ENCODE peak calls at places on chromosomes 2 and 18, in four cellular contexts. J is HepG2, X is K562, T is SK-N-SH. Q is an unnamed sample.

GRCh38 chr18:48036641-48037421 is 106.4 kb upstream of the SMAD2 start:
- DNase-seq in J (no peak), X (no peak), T (peak; percentile 65), Q (no peak)

GRCh38 chr2:160333324-160334027 is 133.4 kb upstream of the ITGB6 start:
- DNase-seq in J (no peak), X (no peak), T (no peak), Q (no peak)

GRCh38 chr2:30267161-30267568 is 35.8 kb downstream of the LBH start:
- DNase-seq in J (no peak), X (peak; percentile 24), T (no peak), Q (no peak)

GRCh38 chr2:7694066-7695000 is 777.1 kb downstream of the RNF144A start:
- DNase-seq in J (no peak), X (no peak), T (no peak), Q (no peak)

GRCh38 chr2:197108758-197109157 is 182.3 kb upstream of the PGAP1 start:
- DNase-seq in J (no peak), X (no peak), T (peak; percentile 36), Q (no peak)

GRCh38 chr2:201049455-201049854 is 22.0 kb downstream of the HYCC2 start:
- DNase-seq in J (no peak), X (no peak), T (no peak), Q (no peak)

GRCh38 chr2:159497857-159498256 is 118.5 kb downstream of the BAZ2B start:
- DNase-seq in J (no peak), X (no peak), T (no peak), Q (peak; percentile 13)

GRCh38 chr2:207110310-207110709 is 55.4 kb downstream of the KLF7 start:
- DNase-seq in J (no peak), X (no peak), T (no peak), Q (no peak)

GRCh38 chr18:43160509-43160908 is 45.0 kb upstream of the RIT2 start:
- DNase-seq in J (no peak), X (no peak), T (no peak), Q (no peak)

GRCh38 chr2:212441141-212441540 is 97.5 kb downstream of the ERBB4 start:
- DNase-seq in J (no peak), X (no peak), T (no peak), Q (no peak)

GRCh38 chr2:96872591-96873349 is 2.9 kb upstream of the SEMA4C start:
- DNase-seq in J (no peak), X (no peak), T (no peak), Q (no peak)

GRCh38 chr2:96869281-96869823 is 528 bp downstream of the SEMA4C start:
- DNase-seq in J (peak; percentile 48), X (no peak), T (peak; percentile 85), Q (peak; percentile 19)

GRCh38 chr2:96869824-96870630 is at the start of gene SEMA4C:
- DNase-seq in J (no peak), X (peak; percentile 83), T (peak; percentile 86), Q (no peak)

GRCh38 chr2:96868555-96869280 is 1.2 kb downstream of the SEMA4C start:
- DNase-seq in J (peak; percentile 95), X (peak; percentile 92), T (peak; percentile 97), Q (peak; percentile 54)

GRCh38 chr2:96870631-96871255 is 863 bp upstream of the SEMA4C start:
- DNase-seq in J (no peak), X (peak; percentile 38), T (no peak), Q (no peak)
- TF ChIP-seq RAD21 in J (no peak), X (no peak), T (no peak), Q (no peak)

DNA sequence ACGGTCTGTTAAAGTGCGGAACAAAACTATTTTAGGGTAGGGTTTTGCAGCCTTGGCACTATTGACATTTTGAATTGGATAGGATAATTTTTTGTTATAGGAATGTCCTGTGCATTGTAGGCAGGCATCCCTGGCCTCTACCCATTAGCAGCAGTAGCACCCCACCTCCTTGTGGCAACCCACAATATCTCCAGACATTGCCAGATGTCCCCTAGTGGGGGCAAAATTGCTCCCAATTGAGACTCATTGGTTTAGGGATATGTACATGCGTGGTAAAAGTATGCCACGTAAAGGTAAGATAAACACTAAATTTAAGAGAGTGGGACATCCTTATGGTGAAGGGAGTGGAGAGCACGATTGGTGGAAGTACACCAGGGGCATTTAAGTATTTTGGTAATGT is 4.6 kb downstream of the MIB1 start:
- DNase-seq in J (no peak), X (no peak), T (no peak), Q (no peak)
- TF ChIP-seq ELF1 in J (no peak), X (no peak), T (no peak), Q (no peak)

GRCh38 chr2:20064421-20064820 is 13.0 kb upstream of the LAPTM4A start:
- DNase-seq in J (no peak), X (no peak), T (no peak), Q (no peak)
- TF ChIP-seq RAD21 in J (no peak), X (no peak), T (no peak), Q (no peak)

GRCh38 chr2:217396165-217396564 is 536.3 kb upstream of the TNP1 start:
- DNase-seq in J (no peak), X (no peak), T (no peak), Q (no peak)

GRCh38 chr2:217398101-217398500 is 538.2 kb upstream of the TNP1 start:
- DNase-seq in J (no peak), X (no peak), T (no peak), Q (no peak)

GRCh38 chr2:217398860-217399259 is 539.0 kb upstream of the TNP1 start:
- DNase-seq in J (no peak), X (no peak), T (peak; percentile 10), Q (no peak)

GRCh38 chr2:217396586-217396985 is 536.7 kb upstream of the TNP1 start:
- DNase-seq in J (no peak), X (no peak), T (no peak), Q (no peak)

DNA sequence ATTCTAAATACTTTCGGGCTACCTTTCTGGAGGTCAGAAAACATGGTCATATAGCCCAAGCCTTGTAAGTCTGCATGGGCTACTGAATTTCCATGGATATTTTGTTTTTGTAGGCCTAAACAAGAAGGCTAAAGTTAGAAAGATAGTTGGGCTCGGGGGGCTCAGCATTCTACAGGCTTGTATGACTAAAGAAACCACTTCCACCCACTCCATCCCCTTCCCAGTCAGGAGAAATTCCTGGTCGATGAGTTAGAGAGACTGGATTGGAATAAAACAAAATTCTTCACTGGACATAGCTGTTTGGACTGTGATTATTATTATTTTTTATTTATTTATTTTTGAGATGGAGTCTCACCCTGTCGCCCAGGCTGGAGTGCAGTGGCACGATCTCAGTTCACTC is 539.4 kb upstream of the TNP1 start:
- DNase-seq in J (no peak), X (no peak), T (no peak), Q (no peak)
- TF ChIP-seq ELF1 in J (no peak), X (no peak), T (no peak), Q (no peak)

GRCh38 chr2:234279646-234280045 is 217.2 kb downstream of the ARL4C start:
- DNase-seq in J (no peak), X (no peak), T (no peak), Q (no peak)

GRCh38 chr2:234275515-234275914 is 221.4 kb downstream of the ARL4C start:
- DNase-seq in J (no peak), X (no peak), T (no peak), Q (no peak)

GRCh38 chr2:234273887-234274584 is 222.8 kb downstream of the ARL4C start:
- DNase-seq in J (no peak), X (no peak), T (no peak), Q (no peak)

GRCh38 chr2:234278556-234279286 is 218.2 kb downstream of the ARL4C start:
- DNase-seq in J (no peak), X (no peak), T (no peak), Q (no peak)
- TF ChIP-seq RAD21 in J (no peak), X (no peak), T (no peak), Q (no peak)

DNA sequence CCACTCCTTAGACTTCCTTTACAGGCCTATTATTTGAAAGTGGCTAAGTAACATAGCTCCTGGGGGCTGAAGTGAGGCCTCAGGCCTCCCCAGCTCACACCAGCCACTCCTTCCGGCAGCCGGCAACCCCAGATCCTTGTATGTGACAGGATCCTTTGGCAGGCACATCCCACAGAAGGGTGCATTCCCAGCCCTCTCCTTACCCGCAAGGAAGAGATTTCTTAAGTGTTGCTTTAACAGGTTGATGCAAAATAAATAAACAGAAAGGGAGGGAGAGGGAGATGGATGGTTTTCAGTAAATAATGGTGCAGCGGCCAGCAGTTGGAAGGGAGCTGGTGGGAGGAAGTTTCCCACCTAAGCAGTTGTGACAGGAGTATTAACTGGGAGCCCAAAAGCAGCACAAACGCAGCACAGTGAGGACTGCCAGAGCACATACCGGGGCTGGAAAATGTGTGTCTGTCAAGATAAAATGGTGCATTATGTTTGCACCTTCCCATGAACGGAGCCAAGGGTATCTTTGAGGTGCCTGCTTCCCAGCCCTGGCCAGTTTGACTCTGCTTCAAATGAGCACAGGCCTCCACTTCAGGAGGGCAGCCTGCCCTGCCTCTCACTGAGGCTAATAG is 32.6 kb downstream of the NRP2 start:
- DNase-seq in J (no peak), X (no peak), T (no peak), Q (no peak)
- TF ChIP-seq ELF1 in J (no peak), X (no peak), T (no peak), Q (no peak)